ENCODE peak calls at places on chromosomes 16 and 17, in four cellular contexts. N is sigmoid colon, B is Panc1, D is PC-3. P is an unnamed sample.

GRCh38 chr16:88938933-88939813 is 37.8 kb downstream of the CBFA2T3 start:
- DNase-seq in N (no peak), D (no peak), B (no peak), P (peak; percentile 52)

GRCh38 chr16:6008656-6009055 is 911.1 kb upstream of the EEF2KMT start:
- DNase-seq in D (no peak), B (no peak), N (no peak), P (no peak)

GRCh38 chr16:28543072-28543471 is 4.3 kb upstream of the NUPR1 start:
- DNase-seq in N (no peak), D (no peak), B (no peak), P (no peak)

GRCh38 chr17:82677353-82677925 is 21.1 kb downstream of the RAB40B start:
- DNase-seq in B (no peak), D (no peak), N (no peak), P (no peak)

GRCh38 chr16:765971-766819 is 5.7 kb downstream of the MSLN start:
- DNase-seq in B (no peak), N (no peak), D (no peak), P (no peak)

GRCh38 chr17:3770471-3770870 is 30.5 kb downstream of the ITGAE start:
- DNase-seq in N (no peak), D (no peak), B (no peak), P (no peak)

GRCh38 chr17:44956076-44956475 is 8.5 kb upstream of the KIF18B start:
- DNase-seq in N (peak; percentile 15), D (no peak), B (no peak), P (no peak)

GRCh38 chr17:74920306-74920620 is 2.8 kb downstream of the USH1G start:
- DNase-seq in D (no peak), N (no peak), B (no peak), P (no peak)

GRCh38 chr17:59707971-59708425 is 544 bp downstream of the VMP1 start:
- DNase-seq in D (no peak), B (no peak), N (no peak), P (no peak)

GRCh38 chr16:77273-77806 is 685 bp upstream of the MPG start:
- DNase-seq in B (no peak), D (peak; percentile 26), N (peak; percentile 84), P (peak; percentile 67)

GRCh38 chr16:2493608-2494007 is 18.7 kb downstream of the TBC1D24 start:
- DNase-seq in B (no peak), N (no peak), D (no peak), P (no peak)

GRCh38 chr17:74922694-74923537 is at the start of gene USH1G:
- DNase-seq in N (no peak), B (no peak), D (peak; percentile 11), P (no peak)

GRCh38 chr16:19936431-19936830 is 51.8 kb upstream of the GPRC5B start:
- DNase-seq in N (no peak), B (no peak), D (no peak), P (no peak)

GRCh38 chr16:81652798-81653505 is 126.1 kb upstream of the PLCG2 start:
- DNase-seq in D (no peak), N (no peak), B (no peak), P (no peak)

GRCh38 chr16:65537336-65537735 is 415.5 kb upstream of the CDH11 start:
- DNase-seq in B (no peak), D (no peak), N (no peak), P (no peak)

DNA sequence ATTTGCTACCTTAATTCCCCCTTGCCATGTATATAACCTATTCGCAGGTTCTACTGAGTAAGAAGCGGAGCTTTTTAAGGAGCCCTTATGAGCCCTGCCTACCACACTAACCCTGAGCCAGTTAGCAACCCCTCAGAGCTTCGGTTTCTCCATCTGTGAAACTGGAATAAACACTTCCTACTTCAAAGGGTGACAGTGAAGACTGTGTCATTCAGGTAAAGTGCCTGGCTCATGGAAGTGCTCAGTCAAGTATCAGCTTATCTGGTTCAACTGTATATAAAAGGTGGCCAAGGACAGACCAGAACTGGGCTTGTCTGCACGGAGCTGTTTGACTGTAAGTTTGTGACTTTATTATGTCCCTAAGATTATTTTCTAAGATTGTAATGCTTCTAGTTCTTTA is 31.0 kb downstream of the TXNDC11 start:
- DNase-seq in D (no peak), B (no peak), N (no peak), P (no peak)
- H3K4me1 ChIP-seq in D (peaks cover 9% of the 10 kb centered on the region), B (no peaks in the 10 kb centered on the region), N (peaks cover 22% of the 10 kb centered on the region), P (peaks cover 43% of the 10 kb centered on the region)

GRCh38 chr17:66807182-66807581 is 27.7 kb upstream of the CACNG5 start:
- DNase-seq in B (no peak), D (no peak), N (peak; percentile 28), P (no peak)
- H3K4me1 ChIP-seq in B (no peaks in the 10 kb centered on the region), D (no peaks in the 10 kb centered on the region), N (no peaks in the 10 kb centered on the region), P (no peaks in the 10 kb centered on the region)

GRCh38 chr16:73066321-73066926 is 18.5 kb upstream of the ZFHX3 start:
- DNase-seq in D (no peak), N (no peak), B (no peak), P (no peak)
- H3K4me1 ChIP-seq in D (peaks cover 34% of the 10 kb centered on the region), N (peaks cover 55% of the 10 kb centered on the region), B (peaks cover 4% of the 10 kb centered on the region), P (peaks cover 87% of the 10 kb centered on the region)

GRCh38 chr16:50572700-50573099 is 24.5 kb downstream of the NKD1 start:
- DNase-seq in B (no peak), N (no peak), D (no peak), P (no peak)

GRCh38 chr16:50571786-50572185 is 23.6 kb downstream of the NKD1 start:
- DNase-seq in D (no peak), B (no peak), N (no peak), P (no peak)

GRCh38 chr16:50570808-50571598 is 22.8 kb downstream of the NKD1 start:
- DNase-seq in B (no peak), N (no peak), D (no peak), P (no peak)

GRCh38 chr16:50568187-50568830 is 20.1 kb downstream of the NKD1 start:
- DNase-seq in D (no peak), B (no peak), N (no peak), P (no peak)

GRCh38 chr16:50570354-50570753 is 22.2 kb downstream of the NKD1 start:
- DNase-seq in D (no peak), B (no peak), N (no peak), P (no peak)
- H3K4me1 ChIP-seq in D (no peaks in the 10 kb centered on the region), B (no peaks in the 10 kb centered on the region), N (peaks cover 37% of the 10 kb centered on the region), P (peaks cover 5% of the 10 kb centered on the region)

DNA sequence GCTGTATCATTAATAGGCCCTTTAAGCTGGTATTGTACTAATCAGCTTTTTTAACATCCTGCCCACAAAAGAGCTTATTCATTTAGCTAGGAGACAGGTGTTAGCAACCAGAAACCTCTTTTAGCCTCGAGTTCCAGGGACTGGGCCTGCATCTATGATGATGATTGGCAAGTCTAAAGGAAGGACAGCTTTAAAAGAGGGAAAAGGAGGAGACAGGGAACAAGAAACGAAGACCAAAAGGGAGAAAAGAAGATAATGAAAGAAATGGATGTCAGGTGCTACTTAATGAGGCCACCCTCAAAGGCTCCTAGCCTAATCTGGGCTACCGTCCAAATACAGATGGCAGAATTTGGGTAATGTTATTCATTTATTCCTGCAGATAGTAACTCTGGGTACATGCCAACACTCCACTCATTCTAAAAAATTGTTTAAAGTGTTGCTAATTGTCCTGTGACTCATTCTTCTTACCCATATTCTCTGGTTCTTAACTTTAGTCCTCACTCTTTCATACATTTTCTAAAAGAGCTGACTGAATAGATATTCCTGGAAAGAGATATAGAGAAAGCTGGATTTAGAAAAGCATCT is 18.7 kb upstream of the RFFL start:
- DNase-seq in D (peak; percentile 89), B (peak; percentile 73), N (no peak), P (no peak)
- H3K4me1 ChIP-seq in D (peaks cover 89% of the 10 kb centered on the region), B (peaks cover 40% of the 10 kb centered on the region), N (peaks cover 21% of the 10 kb centered on the region), P (peaks cover 12% of the 10 kb centered on the region)

P was measured in left ventricle myocardium inferior.